ENCODE peak calls at places on chromosomes 11 and 22, in six cellular contexts. S is A549, Y is NB4, K is K562, A is HepG2, C is GM12878. T is an unnamed sample.

GRCh38 chr11:112610996-112611795 is 350.0 kb upstream of the NCAM1 start:
- DNase-seq in C (no peak), A (no peak), S (no peak), Y (no peak), K (no peak), T (peak)

GRCh38 chr11:95414217-95414616 is 183.2 kb upstream of the SESN3 start:
- DNase-seq in Y (no peak), K (no peak), A (no peak), S (no peak), C (no peak), T (no peak)

GRCh38 chr11:95144313-95145235 is 54.9 kb downstream of the ENDOD1 start:
- DNase-seq in A (no peak), K (peak), Y (no peak), S (no peak), C (no peak), T (peak)

GRCh38 chr11:12455938-12456337 is 78.6 kb downstream of the PARVA start:
- DNase-seq in Y (no peak), K (no peak), A (no peak), S (no peak), C (no peak), T (no peak)

GRCh38 chr22:30392661-30393321 is 4.0 kb upstream of the SEC14L2 start:
- DNase-seq in A (no peak), C (no peak), K (no peak), Y (peak), S (no peak), T (no peak)

GRCh38 chr11:86592659-86593451 is 79.6 kb downstream of the ME3 start:
- DNase-seq in S (peak), K (peak), A (peak), C (peak), Y (peak), T (peak)

GRCh38 chr11:8025123-8025522 is 38.0 kb downstream of the EIF3F start:
- DNase-seq in S (no peak), A (no peak), C (no peak), K (no peak), Y (no peak), T (no peak)

GRCh38 chr11:95692526-95693270 is 96.9 kb downstream of the FAM76B start:
- DNase-seq in A (no peak), C (no peak), S (no peak), Y (no peak), K (no peak), T (no peak)

GRCh38 chr11:68122936-68123539 is 1.9 kb upstream of the CHKA start:
- DNase-seq in Y (no peak), K (no peak), S (no peak), C (no peak), A (peak), T (no peak)

GRCh38 chr11:125228425-125228824 is 63.9 kb downstream of the PKNOX2 start:
- DNase-seq in Y (no peak), S (no peak), C (no peak), K (no peak), A (no peak), T (no peak)

GRCh38 chr11:106091480-106092123 is 14.1 kb downstream of the AASDHPPT start:
- DNase-seq in Y (no peak), K (no peak), C (peak), A (no peak), S (no peak), T (peak)

GRCh38 chr11:125481531-125481930 is 14.5 kb downstream of the FEZ1 start:
- DNase-seq in Y (no peak), A (no peak), K (no peak), C (no peak), S (no peak), T (no peak)

GRCh38 chr22:17104336-17104935 is 16.7 kb downstream of the TMEM121B start:
- DNase-seq in K (no peak), A (no peak), C (no peak), Y (no peak), S (no peak), T (no peak)

GRCh38 chr11:10379433-10379832 is 74.6 kb downstream of the ADM start:
- DNase-seq in Y (no peak), S (no peak), K (no peak), C (no peak), A (no peak), T (no peak)

GRCh38 chr22:46250783-46251125 is 661 bp upstream of the CDPF1 start:
- DNase-seq in A (no peak), C (no peak), S (no peak), K (no peak), Y (no peak), T (no peak)

GRCh38 chr11:91421586-91421985 is 803.0 kb upstream of the FAT3 start:
- DNase-seq in Y (no peak), S (no peak), A (no peak), C (no peak), K (no peak), T (no peak)

GRCh38 chr22:37009490-37009889 is 9.8 kb downstream of the TST start:
- DNase-seq in A (no peak), Y (no peak), C (no peak), S (no peak), K (no peak), T (no peak)

GRCh38 chr11:134032501-134033091 is 36.3 kb upstream of the JAM3 start:
- DNase-seq in K (no peak), A (no peak), S (no peak), C (no peak), Y (peak), T (no peak)

GRCh38 chr11:106231591-106231990 is 154.1 kb downstream of the AASDHPPT start:
- DNase-seq in Y (peak), A (no peak), C (no peak), S (no peak), K (no peak), T (no peak)

GRCh38 chr11:47394322-47395224 is 13.8 kb upstream of the SLC39A13 start:
- DNase-seq in C (no peak), K (peak), A (peak), S (no peak), Y (peak), T (peak)

GRCh38 chr11:70464509-70465361 is 66.4 kb downstream of the CTTN start:
- DNase-seq in S (no peak), Y (no peak), A (no peak), C (no peak), K (no peak), T (no peak)

GRCh38 chr11:86571273-86571948 is 101.0 kb downstream of the ME3 start:
- DNase-seq in K (peak), A (peak), Y (peak), C (no peak), S (peak), T (peak)

GRCh38 chr11:31325162-31325561 is 44.4 kb downstream of the DCDC1 start:
- DNase-seq in S (no peak), Y (no peak), K (no peak), C (no peak), A (no peak), T (no peak)

DNA sequence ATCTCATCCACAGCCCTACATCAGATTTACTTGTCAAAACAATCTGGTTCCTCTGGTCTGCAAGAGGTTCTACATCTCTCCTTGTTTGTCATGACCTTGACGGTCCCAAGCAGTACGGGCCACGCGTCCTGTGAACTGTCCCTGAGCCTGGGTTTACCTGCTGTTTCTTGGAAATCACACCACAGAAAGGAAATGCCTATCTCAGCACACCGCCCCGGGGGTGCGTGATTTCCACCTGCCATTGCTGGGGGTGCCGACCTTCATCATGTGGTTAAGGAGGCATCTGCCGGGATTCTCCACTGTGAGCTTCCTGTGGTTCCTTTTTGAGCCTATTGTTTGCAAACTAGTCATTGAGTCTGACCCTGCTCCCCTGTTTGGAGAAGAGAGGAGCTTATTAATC is 1363.4 kb downstream of the BRD1 start:
- DNase-seq in C (no peak), S (no peak), A (no peak), Y (no peak), K (no peak), T (no peak)
- TF ChIP-seq MAX in C (no peak), S (no peak), A (no peak), Y (no peak), K (no peak), T (no peak)

GRCh38 chr22:49721211-49721763 is 106.4 kb downstream of the BRD1 start:
- DNase-seq in A (no peak), C (no peak), Y (no peak), K (no peak), S (no peak), T (no peak)
- TF ChIP-seq MYC in A (no peak), C (no peak), Y (no peak), K (no peak), S (no peak), T (no peak)

DNA sequence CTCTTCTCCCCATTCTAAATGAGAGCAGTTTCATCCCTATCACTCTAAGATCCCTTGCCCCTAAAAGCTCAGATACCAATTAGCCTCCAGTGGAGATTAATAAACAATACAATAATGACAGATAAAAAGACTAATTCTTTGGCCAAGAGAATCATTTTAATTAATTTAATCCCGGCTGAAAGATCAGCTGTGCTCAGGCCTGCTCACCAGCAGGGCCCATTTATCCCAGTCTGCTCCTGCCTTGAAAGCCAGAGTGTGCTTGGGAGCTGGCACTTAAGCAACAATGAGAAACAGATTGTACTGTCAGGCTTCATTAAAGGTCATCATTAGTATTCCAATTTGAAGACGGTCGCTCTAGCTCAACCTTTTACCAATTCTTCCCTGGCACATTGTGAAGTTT is 36.1 kb upstream of the HTATIP2 start:
- DNase-seq in S (no peak), C (no peak), A (no peak), K (no peak), Y (no peak), T (no peak)
- TF ChIP-seq MAX in S (no peak), C (no peak), A (no peak), K (no peak), Y (no peak), T (no peak)

GRCh38 chr22:19965771-19966709 is 24.4 kb upstream of the TXNRD2 start:
- DNase-seq in K (peak), Y (peak), S (no peak), C (no peak), A (no peak), T (no peak)
- TF ChIP-seq MYC in K (no peak), Y (no peak), S (no peak), C (no peak), A (no peak), T (no peak)

DNA sequence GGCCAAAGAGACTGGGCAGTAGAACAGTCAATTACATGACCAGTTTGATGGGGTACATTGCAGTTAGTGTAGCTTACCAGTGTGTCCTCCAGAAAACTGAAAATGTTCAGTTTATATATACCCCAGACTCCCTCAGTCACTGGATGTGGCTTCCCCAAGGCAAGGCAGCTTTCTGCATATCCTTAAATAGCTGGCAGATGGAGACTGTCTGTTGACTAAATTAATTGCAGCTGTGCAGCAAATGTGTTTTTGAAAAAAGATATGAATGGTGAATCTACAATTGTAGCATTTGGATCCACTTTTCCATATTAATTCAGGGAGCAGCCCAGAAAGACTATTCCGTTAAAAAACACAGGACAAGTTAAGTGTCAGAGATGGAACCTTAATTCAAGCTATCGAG is 565.1 kb upstream of the CCDC179 start:
- DNase-seq in S (no peak), Y (no peak), K (no peak), A (no peak), C (no peak), T (no peak)
- TF ChIP-seq MAX in S (no peak), Y (no peak), K (no peak), A (no peak), C (no peak), T (no peak)

GRCh38 chr11:35511666-35512065 is 13.8 kb downstream of the PAMR1 start:
- DNase-seq in S (peak), C (no peak), A (no peak), Y (no peak), K (no peak), T (no peak)

DNA sequence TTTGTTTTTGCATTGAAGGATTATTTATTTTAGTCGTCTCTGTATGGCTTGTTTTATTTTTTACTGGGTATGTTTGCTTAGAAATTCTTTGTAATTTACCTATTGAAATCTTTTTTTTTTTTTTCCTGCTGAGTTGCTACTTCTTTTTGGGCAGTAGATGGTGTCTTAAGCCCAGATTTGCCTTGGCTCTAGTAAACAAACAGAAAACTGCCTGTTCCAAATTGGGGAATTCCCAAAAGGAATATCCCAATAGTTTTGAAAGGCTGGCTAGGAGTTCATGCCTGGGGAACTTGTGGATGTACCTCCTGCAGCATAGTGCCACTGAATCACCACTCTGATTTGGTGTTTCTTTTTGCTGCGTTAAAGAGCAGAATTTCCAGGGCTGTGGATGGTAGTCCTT is 17.7 kb downstream of the PAMR1 start:
- DNase-seq in A (no peak), K (no peak), S (no peak), Y (no peak), C (no peak), T (no peak)
- TF ChIP-seq MYC in A (no peak), K (no peak), S (no peak), Y (no peak), C (no peak), T (no peak)

GRCh38 chr11:45237666-45238348 is 48.3 kb downstream of the SYT13 start:
- DNase-seq in A (no peak), S (no peak), C (no peak), Y (no peak), K (no peak), T (no peak)
- TF ChIP-seq MAX in A (no peak), S (no peak), C (no peak), Y (no peak), K (no peak), T (no peak)

DNA sequence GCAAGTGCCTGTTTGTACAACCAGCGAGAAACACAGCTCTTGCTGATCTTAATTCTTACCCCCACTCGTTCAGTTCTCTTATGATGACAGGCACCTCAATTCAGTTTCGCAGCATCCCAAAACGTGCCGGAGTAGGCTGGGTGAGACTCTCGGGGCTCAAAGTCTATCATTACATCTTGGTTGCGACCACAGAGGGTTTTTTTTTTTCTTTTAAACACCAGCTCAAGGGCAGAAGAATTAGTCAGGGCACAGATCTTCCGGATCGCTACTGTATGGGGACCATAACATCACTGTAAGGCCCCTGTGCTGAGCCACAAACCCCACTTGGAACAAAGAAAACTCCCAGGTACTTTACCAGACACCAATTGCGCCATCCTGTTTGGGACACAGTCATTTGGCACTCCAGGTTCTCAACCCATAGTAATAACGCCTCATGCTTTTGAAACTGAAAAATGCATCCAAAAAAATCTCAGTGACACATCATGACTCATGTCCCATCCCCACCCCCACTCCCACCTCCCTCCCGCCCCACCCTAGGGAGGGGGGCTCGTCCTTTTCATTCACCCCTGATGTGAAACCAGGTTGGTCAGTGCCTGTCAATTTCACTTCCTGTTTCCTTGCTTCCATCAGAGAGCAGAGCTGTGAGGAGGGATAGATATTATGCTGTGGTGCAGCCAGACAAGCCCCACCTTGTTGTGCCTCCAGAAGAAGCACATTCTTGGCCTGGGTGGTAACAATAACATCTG is 41.0 kb upstream of the CD5 start:
- DNase-seq in Y (peak), S (no peak), C (peak), A (no peak), K (no peak), T (no peak)
- TF ChIP-seq MYC in Y (no peak), S (no peak), C (no peak), A (no peak), K (no peak), T (no peak)